ENCODE peak calls at places on chromosomes 11 and 22, in ten cellular contexts. I, A, Y, N, L, K, S, Q, O and U are unnamed samples. For H3K4me1, the result is how much of the 10 kb centered on the place peaks cover.

GRCh38 chr22:24437820-24438328 is 10.5 kb downstream of the ADORA2A start:
- DNase-seq in I (peak), A (peak), Y (no peak), N (no peak), L (no peak), K (peak), S (no peak), Q (no peak), O (no peak), U (no peak)

GRCh38 chr22:43420991-43421665 is 9.3 kb downstream of the MPPED1 start:
- DNase-seq in I (peak), A (no peak), Y (no peak), N (no peak), L (no peak), K (no peak), S (no peak), Q (no peak), O (no peak), U (no peak)

GRCh38 chr22:50504245-50505211 is 3.0 kb downstream of the LMF2 start:
- DNase-seq in I (peak), A (peak), Y (no peak), N (no peak), L (no peak), K (no peak), S (no peak), Q (no peak), O (no peak), U (peak)

GRCh38 chr11:117506856-117507425 is 179.3 kb downstream of the CEP164 start:
- DNase-seq in I (no peak), A (no peak), Y (no peak), N (no peak), L (no peak), K (no peak), S (no peak), Q (no peak), O (no peak), U (no peak)

GRCh38 chr11:118666331-118666730 is 13.1 kb downstream of the TREH start:
- DNase-seq in I (no peak), A (no peak), Y (no peak), N (no peak), L (no peak), K (no peak), S (no peak), Q (no peak), O (no peak), U (no peak)

GRCh38 chr11:128029219-128029722 is 558.1 kb downstream of the ETS1 start:
- DNase-seq in I (no peak), A (no peak), Y (peak), N (no peak), L (no peak), K (no peak), S (no peak), Q (no peak), O (no peak), U (no peak)

GRCh38 chr22:43222281-43222680 is 35.3 kb upstream of the TTLL12 start:
- DNase-seq in I (no peak), A (peak), Y (no peak), N (no peak), L (no peak), K (no peak), S (no peak), Q (no peak), O (peak), U (no peak)

GRCh38 chr11:75195164-75195962 is 44.5 kb downstream of the SLCO2B1 start:
- DNase-seq in I (no peak), A (no peak), Y (peak), N (no peak), L (no peak), K (no peak), S (no peak), Q (peak), O (peak), U (no peak)

GRCh38 chr11:74347381-74347780 is 35.9 kb upstream of the P4HA3 start:
- DNase-seq in I (no peak), A (no peak), Y (peak), N (peak), L (no peak), K (no peak), S (no peak), Q (no peak), O (no peak), U (no peak)

GRCh38 chr22:44412136-44412731 is 85.8 kb downstream of the RTL6 start:
- DNase-seq in I (peak), A (peak), Y (no peak), N (no peak), L (no peak), K (no peak), S (no peak), Q (no peak), O (no peak), U (no peak)

GRCh38 chr11:82718307-82718706 is 15.4 kb downstream of the FAM181B start:
- DNase-seq in I (no peak), A (no peak), Y (peak), N (peak), L (no peak), K (no peak), S (no peak), Q (no peak), O (no peak), U (no peak)

GRCh38 chr11:78767409-78767932 is 192.8 kb upstream of the NARS2 start:
- DNase-seq in I (no peak), A (no peak), Y (no peak), N (no peak), L (no peak), K (no peak), S (no peak), Q (no peak), O (no peak), U (no peak)

GRCh38 chr11:120331301-120331966 is 4.8 kb upstream of the ARHGEF12 start:
- DNase-seq in I (no peak), A (no peak), Y (peak), N (peak), L (peak), K (no peak), S (no peak), Q (no peak), O (peak), U (no peak)

GRCh38 chr11:121930004-121930965 is 185.7 kb downstream of the BLID start:
- DNase-seq in I (no peak), A (no peak), Y (peak), N (no peak), L (no peak), K (no peak), S (no peak), Q (no peak), O (no peak), U (no peak)
- H3K4me3 ChIP-seq in I (peak), A (peak), Y (peak), N (no peak), L (no peak), K (no peak), S (no peak), Q (peak), O (peak), U (no peak)

GRCh38 chr11:67353317-67354313 is at the start of gene POLD4:
- DNase-seq in I (peak), A (peak), Y (peak), N (peak), L (peak), K (peak), S (peak), Q (peak), O (peak), U (peak)
- H3K4me1 ChIP-seq in I (under half), A (half or more), Y (under half), N (half or more), L (half or more), K (half or more), S (under half), Q (under half), O (half or more), U (under half)

DNA sequence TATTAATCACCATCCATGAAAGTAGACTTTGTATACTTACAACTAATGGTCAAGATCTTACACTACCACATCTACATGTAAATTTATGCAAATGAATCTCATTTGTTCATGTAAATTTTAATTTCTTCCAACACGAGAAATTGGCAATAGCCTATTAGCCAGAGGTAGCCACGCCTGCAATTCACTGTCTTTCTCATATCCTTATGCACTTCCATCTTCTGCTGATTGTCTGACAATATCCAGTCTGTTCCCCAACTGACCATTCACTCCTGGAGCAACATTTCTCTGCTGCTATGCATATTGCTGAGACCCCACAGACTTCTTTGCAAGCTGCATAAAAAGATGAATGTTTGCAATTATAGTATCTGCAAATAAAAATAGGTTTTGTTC is 2.5 kb downstream of the NNMT start:
- DNase-seq in I (no peak), A (no peak), Y (peak), N (peak), L (no peak), K (no peak), S (no peak), Q (no peak), O (no peak), U (no peak)
- H3K4me3 ChIP-seq in I (no peak), A (peak), Y (no peak), N (peak), L (no peak), K (peak), S (no peak), Q (no peak), O (no peak), U (no peak)

DNA sequence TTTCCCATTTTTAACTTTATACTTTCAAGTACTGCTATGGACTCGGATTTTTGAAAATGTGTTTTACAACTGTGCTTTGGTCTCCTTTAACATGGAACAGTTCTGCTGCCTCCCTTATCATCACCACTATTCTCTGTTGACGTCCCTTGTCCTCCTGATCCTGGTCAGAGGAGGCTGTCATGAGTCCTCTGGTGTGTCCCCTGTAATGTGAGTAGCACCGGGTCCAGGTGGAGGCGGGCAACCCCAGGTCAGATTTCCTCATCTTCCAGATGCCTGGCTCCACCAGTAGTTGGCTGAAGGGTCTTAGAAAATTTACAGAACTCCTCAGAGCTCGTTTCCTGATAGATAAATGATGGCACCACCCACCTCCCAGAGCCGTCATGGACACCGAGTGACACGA is 68.9 kb upstream of the BID start:
- DNase-seq in I (no peak), A (no peak), Y (no peak), N (no peak), L (no peak), K (no peak), S (no peak), Q (no peak), O (no peak), U (no peak)
- H3K4me1 ChIP-seq in I (under half), A (under half), Y (under half), N (under half), L (under half), K (under half), S (under half), Q (under half), O (under half), U (under half)

GRCh38 chr22:26485991-26486390 is 2.3 kb downstream of the SRRD start:
- DNase-seq in I (no peak), A (no peak), Y (no peak), N (no peak), L (no peak), K (no peak), S (no peak), Q (no peak), O (no peak), U (no peak)

GRCh38 chr22:26485013-26485412 is 1.3 kb downstream of the SRRD start:
- DNase-seq in I (no peak), A (no peak), Y (no peak), N (peak), L (no peak), K (no peak), S (no peak), Q (no peak), O (no peak), U (no peak)

GRCh38 chr22:26483439-26484359 is at the start of the genes HPS4 and SRRD:
- DNase-seq in I (peak), A (peak), Y (peak), N (peak), L (no peak), K (peak), S (peak), Q (peak), O (peak), U (peak)

GRCh38 chr22:26483043-26483438 is 542 bp downstream of the HPS4 start:
- DNase-seq in I (no peak), A (no peak), Y (no peak), N (no peak), L (no peak), K (no peak), S (no peak), Q (no peak), O (no peak), U (no peak)

DNA sequence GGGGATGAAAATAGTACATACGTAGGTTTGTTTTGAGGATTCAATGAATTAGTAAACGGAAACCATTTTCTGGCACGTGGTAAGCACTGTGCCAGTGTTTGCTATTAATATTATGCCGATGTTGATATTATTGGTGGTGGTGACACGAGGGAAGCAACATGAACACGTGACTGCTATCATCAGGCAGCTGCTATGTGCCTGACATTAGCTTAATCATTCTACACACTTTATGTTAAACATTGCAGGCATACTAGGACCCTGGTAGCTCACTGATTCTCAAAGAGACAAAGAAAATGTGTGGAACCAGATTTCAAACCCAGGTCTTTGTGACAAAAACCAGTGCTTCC is 656 bp downstream of the SRRD start:
- DNase-seq in I (no peak), A (no peak), Y (no peak), N (no peak), L (no peak), K (no peak), S (peak), Q (no peak), O (no peak), U (no peak)
- H3K4me3 ChIP-seq in I (peak), A (peak), Y (peak), N (no peak), L (peak), K (peak), S (peak), Q (peak), O (peak), U (peak)

GRCh38 chr11:69301033-69301490 is 7.1 kb downstream of the MYEOV start:
- DNase-seq in I (no peak), A (no peak), Y (no peak), N (no peak), L (no peak), K (no peak), S (no peak), Q (no peak), O (no peak), U (no peak)

GRCh38 chr11:69302447-69302846 is 8.5 kb downstream of the MYEOV start:
- DNase-seq in I (no peak), A (no peak), Y (no peak), N (no peak), L (no peak), K (no peak), S (no peak), Q (no peak), O (no peak), U (no peak)

GRCh38 chr11:69300124-69301032 is 6.4 kb downstream of the MYEOV start:
- DNase-seq in I (no peak), A (no peak), Y (no peak), N (peak), L (no peak), K (no peak), S (no peak), Q (no peak), O (no peak), U (no peak)

GRCh38 chr11:69303427-69303826 is 9.5 kb downstream of the MYEOV start:
- DNase-seq in I (peak), A (no peak), Y (no peak), N (no peak), L (no peak), K (no peak), S (no peak), Q (no peak), O (no peak), U (no peak)

GRCh38 chr11:69301491-69302401 is 7.8 kb downstream of the MYEOV start:
- DNase-seq in I (peak), A (no peak), Y (peak), N (peak), L (peak), K (no peak), S (no peak), Q (no peak), O (no peak), U (peak)
- H3K4me1 ChIP-seq in I (under half), A (under half), Y (under half), N (half or more), L (under half), K (under half), S (under half), Q (under half), O (under half), U (under half)

DNA sequence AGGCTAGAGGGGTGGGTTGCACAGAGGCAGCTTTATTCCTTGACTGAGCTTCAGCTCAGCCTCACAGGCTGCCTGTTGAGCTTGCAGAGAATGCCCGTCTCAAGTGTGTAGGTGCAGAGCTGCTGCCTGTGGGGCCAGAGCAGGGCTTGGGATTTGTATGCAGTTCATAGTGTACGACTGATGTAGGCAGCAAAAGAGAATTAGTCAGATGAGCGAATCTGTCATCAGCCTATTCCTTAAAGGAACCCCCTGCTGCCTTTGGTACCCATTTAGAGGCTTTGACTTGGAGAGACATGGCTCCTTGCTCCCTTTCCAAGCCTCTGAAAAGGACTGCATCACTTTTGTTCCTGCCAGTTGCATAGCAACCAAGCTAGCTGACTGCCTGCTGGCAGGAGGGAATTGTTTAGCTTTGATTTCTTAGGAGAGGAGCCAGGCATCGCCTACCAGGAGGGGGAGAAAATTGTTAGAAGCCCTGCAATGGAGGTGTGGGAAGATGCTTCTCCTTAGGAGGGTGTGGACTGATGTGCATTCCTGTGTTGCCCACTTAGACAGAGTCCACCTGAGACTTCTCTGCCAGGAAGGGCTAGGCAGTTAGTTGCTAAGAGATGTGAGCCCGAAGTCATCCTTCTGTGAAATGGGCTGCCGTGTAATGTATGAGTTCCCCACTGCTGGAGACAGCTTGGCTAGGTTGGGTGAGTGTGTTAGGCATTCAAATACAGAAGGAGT is 10.9 kb downstream of the ACO2 start:
- DNase-seq in I (no peak), A (no peak), Y (peak), N (peak), L (no peak), K (no peak), S (no peak), Q (no peak), O (no peak), U (no peak)
- H3K4me3 ChIP-seq in I (no peak), A (no peak), Y (no peak), N (no peak), L (no peak), K (no peak), S (no peak), Q (no peak), O (no peak), U (no peak)